ENCODE peak calls at places on chromosome 4, in six cellular contexts. One of them, this sample, is unnamed.

GRCh38 chr4:5635826-5636196 is 72.5 kb downstream of the EVC2 start:
- DNase-seq in NT2/D1: no peak
- DNase-seq in GM12878: no peak
- DNase-seq in HepG2: no peak
- DNase-seq in K562: no peak
- DNase-seq in H1: no peak
- DNase-seq in this sample: no peak

GRCh38 chr4:86496094-86497060 is 97.7 kb upstream of the PTPN13 start:
- DNase-seq in GM12878: no peak
- DNase-seq in H1: no peak
- DNase-seq in HepG2: no peak
- DNase-seq in NT2/D1: no peak
- DNase-seq in K562: peak; percentile 61
- DNase-seq in this sample: peak; percentile 35

GRCh38 chr4:168541608-168541953 is 44.7 kb downstream of the PALLD start:
- DNase-seq in GM12878: no peak
- DNase-seq in K562: no peak
- DNase-seq in NT2/D1: no peak
- DNase-seq in HepG2: no peak
- DNase-seq in H1: no peak
- DNase-seq in this sample: peak; percentile 76

GRCh38 chr4:83852085-83852451 is 316.2 kb downstream of the GPAT3 start:
- DNase-seq in HepG2: peak; percentile 25
- DNase-seq in NT2/D1: no peak
- DNase-seq in GM12878: no peak
- DNase-seq in K562: no peak
- DNase-seq in H1: no peak
- DNase-seq in this sample: peak; percentile 41

GRCh38 chr4:3293410-3294391 is 880 bp downstream of the RGS12 start:
- DNase-seq in GM12878: no peak
- DNase-seq in H1: peak; percentile 58
- DNase-seq in HepG2: no peak
- DNase-seq in NT2/D1: no peak
- DNase-seq in K562: no peak
- DNase-seq in this sample: no peak

GRCh38 chr4:162847945-162848549 is 318.6 kb downstream of the NAF1 start:
- DNase-seq in H1: no peak
- DNase-seq in HepG2: no peak
- DNase-seq in GM12878: no peak
- DNase-seq in K562: no peak
- DNase-seq in NT2/D1: no peak
- DNase-seq in this sample: no peak

GRCh38 chr4:7911044-7911578 is 28.6 kb downstream of the AFAP1 start:
- DNase-seq in H1: no peak
- DNase-seq in HepG2: no peak
- DNase-seq in NT2/D1: peak; percentile 74
- DNase-seq in K562: no peak
- DNase-seq in GM12878: no peak
- DNase-seq in this sample: no peak

GRCh38 chr4:3245676-3246075 is 3.3 kb upstream of the MSANTD1 start:
- DNase-seq in GM12878: no peak
- DNase-seq in HepG2: no peak
- DNase-seq in K562: no peak
- DNase-seq in H1: no peak
- DNase-seq in NT2/D1: no peak
- DNase-seq in this sample: no peak

GRCh38 chr4:187504974-187505797 is 490.4 kb upstream of the ZFP42 start:
- DNase-seq in H1: peak; percentile 45
- DNase-seq in HepG2: no peak
- DNase-seq in NT2/D1: no peak
- DNase-seq in K562: no peak
- DNase-seq in GM12878: no peak
- DNase-seq in this sample: no peak

GRCh38 chr4:22339491-22339890 is 176.4 kb downstream of the ADGRA3 start:
- DNase-seq in H1: no peak
- DNase-seq in K562: no peak
- DNase-seq in GM12878: no peak
- DNase-seq in NT2/D1: no peak
- DNase-seq in HepG2: no peak
- DNase-seq in this sample: no peak

GRCh38 chr4:148090503-148091476 is 351.4 kb downstream of the NR3C2 start:
- DNase-seq in HepG2: no peak
- DNase-seq in GM12878: no peak
- DNase-seq in H1: no peak
- DNase-seq in NT2/D1: no peak
- DNase-seq in K562: no peak
- DNase-seq in this sample: no peak

GRCh38 chr4:133865606-133866327 is 335.8 kb downstream of the PABPC4L start:
- DNase-seq in NT2/D1: peak; percentile 13
- DNase-seq in GM12878: no peak
- DNase-seq in H1: no peak
- DNase-seq in HepG2: peak; percentile 6
- DNase-seq in K562: peak; percentile 4
- DNase-seq in this sample: peak; percentile 75

GRCh38 chr4:48862661-48863060 is 31.8 kb downstream of the OCIAD1 start:
- DNase-seq in GM12878: no peak
- DNase-seq in NT2/D1: no peak
- DNase-seq in H1: no peak
- DNase-seq in HepG2: no peak
- DNase-seq in K562: no peak
- DNase-seq in this sample: no peak

GRCh38 chr4:128661529-128661928 is 148.0 kb upstream of the JADE1 start:
- DNase-seq in GM12878: no peak
- DNase-seq in HepG2: no peak
- DNase-seq in H1: no peak
- DNase-seq in NT2/D1: no peak
- DNase-seq in K562: no peak
- DNase-seq in this sample: no peak

GRCh38 chr4:98646422-98646821 is 12.0 kb downstream of the TSPAN5 start:
- DNase-seq in NT2/D1: no peak
- DNase-seq in HepG2: no peak
- DNase-seq in H1: no peak
- DNase-seq in GM12878: no peak
- DNase-seq in K562: no peak
- DNase-seq in this sample: no peak

GRCh38 chr4:139606600-139607301 is 50.7 kb upstream of the SETD7 start:
- DNase-seq in GM12878: no peak
- DNase-seq in NT2/D1: no peak
- DNase-seq in H1: no peak
- DNase-seq in HepG2: no peak
- DNase-seq in K562: peak; percentile 19
- DNase-seq in this sample: no peak

GRCh38 chr4:101019941-101020401 is 327.4 kb downstream of the PPP3CA start:
- DNase-seq in H1: no peak
- DNase-seq in GM12878: peak; percentile 45
- DNase-seq in HepG2: peak; percentile 25
- DNase-seq in NT2/D1: no peak
- DNase-seq in K562: no peak
- DNase-seq in this sample: peak; percentile 90

GRCh38 chr4:81116571-81116970 is 86.1 kb downstream of the BMP3 start:
- DNase-seq in NT2/D1: no peak
- DNase-seq in HepG2: no peak
- DNase-seq in GM12878: no peak
- DNase-seq in K562: no peak
- DNase-seq in H1: no peak
- DNase-seq in this sample: no peak

GRCh38 chr4:123390846-123391456 is 5.6 kb upstream of the SPRY1 start:
- DNase-seq in NT2/D1: no peak
- DNase-seq in HepG2: no peak
- DNase-seq in GM12878: no peak
- DNase-seq in K562: peak; percentile 20
- DNase-seq in H1: no peak
- DNase-seq in this sample: peak; percentile 4

GRCh38 chr4:15142201-15142600 is 139.9 kb downstream of the CPEB2 start:
- DNase-seq in K562: no peak
- DNase-seq in HepG2: no peak
- DNase-seq in NT2/D1: no peak
- DNase-seq in GM12878: no peak
- DNase-seq in H1: no peak
- DNase-seq in this sample: no peak

GRCh38 chr4:25970241-25970675 is 56.2 kb downstream of the SMIM20 start:
- DNase-seq in H1: no peak
- DNase-seq in GM12878: no peak
- DNase-seq in HepG2: no peak
- DNase-seq in NT2/D1: no peak
- DNase-seq in K562: no peak
- DNase-seq in this sample: no peak

GRCh38 chr4:95288552-95288951 is 260.2 kb downstream of the UNC5C start:
- DNase-seq in HepG2: no peak
- DNase-seq in GM12878: no peak
- DNase-seq in NT2/D1: no peak
- DNase-seq in K562: no peak
- DNase-seq in H1: no peak
- DNase-seq in this sample: no peak

GRCh38 chr4:151921371-151921770 is 160.6 kb upstream of the GATB start:
- DNase-seq in GM12878: no peak
- DNase-seq in HepG2: no peak
- DNase-seq in NT2/D1: no peak
- DNase-seq in K562: no peak
- DNase-seq in H1: no peak
- DNase-seq in this sample: no peak

GRCh38 chr4:173766231-173766630 is 236.2 kb upstream of the HAND2 start:
- DNase-seq in NT2/D1: no peak
- DNase-seq in K562: no peak
- DNase-seq in GM12878: no peak
- DNase-seq in HepG2: no peak
- DNase-seq in H1: no peak
- DNase-seq in this sample: no peak

GRCh38 chr4:144338148-144338547 is 197.6 kb upstream of the GYPA start:
- DNase-seq in K562: no peak
- DNase-seq in NT2/D1: no peak
- DNase-seq in H1: no peak
- DNase-seq in HepG2: no peak
- DNase-seq in GM12878: no peak
- DNase-seq in this sample: no peak

GRCh38 chr4:3285558-3286334 is 7.1 kb upstream of the RGS12 start:
- DNase-seq in HepG2: peak; percentile 56
- DNase-seq in NT2/D1: no peak
- DNase-seq in K562: no peak
- DNase-seq in H1: peak; percentile 46
- DNase-seq in GM12878: no peak
- DNase-seq in this sample: no peak

GRCh38 chr4:158442736-158443135 is 78.9 kb upstream of the RXFP1 start:
- DNase-seq in GM12878: no peak
- DNase-seq in HepG2: no peak
- DNase-seq in H1: no peak
- DNase-seq in K562: no peak
- DNase-seq in NT2/D1: no peak
- DNase-seq in this sample: no peak

GRCh38 chr4:78167510-78167909 is 110.4 kb downstream of the FRAS1 start:
- DNase-seq in NT2/D1: no peak
- DNase-seq in GM12878: no peak
- DNase-seq in K562: no peak
- DNase-seq in HepG2: peak; percentile 54
- DNase-seq in H1: no peak
- DNase-seq in this sample: no peak

GRCh38 chr4:78166582-78166981 is 109.5 kb downstream of the FRAS1 start:
- DNase-seq in HepG2: no peak
- DNase-seq in NT2/D1: no peak
- DNase-seq in H1: no peak
- DNase-seq in GM12878: no peak
- DNase-seq in K562: no peak
- DNase-seq in this sample: no peak

GRCh38 chr4:78171482-78171881 is 114.4 kb downstream of the FRAS1 start:
- DNase-seq in NT2/D1: no peak
- DNase-seq in H1: no peak
- DNase-seq in HepG2: no peak
- DNase-seq in K562: no peak
- DNase-seq in GM12878: no peak
- DNase-seq in this sample: no peak

GRCh38 chr4:78168029-78168428 is 110.9 kb downstream of the FRAS1 start:
- DNase-seq in K562: no peak
- DNase-seq in NT2/D1: no peak
- DNase-seq in GM12878: no peak
- DNase-seq in H1: no peak
- DNase-seq in HepG2: peak; percentile 39
- DNase-seq in this sample: no peak

GRCh38 chr4:78169728-78170127 is 112.6 kb downstream of the FRAS1 start:
- DNase-seq in GM12878: no peak
- DNase-seq in H1: no peak
- DNase-seq in K562: no peak
- DNase-seq in HepG2: no peak
- DNase-seq in NT2/D1: no peak
- DNase-seq in this sample: no peak
- TF ChIP-seq ZNF274 in GM12878: no peak
- TF ChIP-seq ZNF274 in H1: no peak
- TF ChIP-seq ZNF274 in K562: no peak
- TF ChIP-seq ZNF274 in HepG2: no peak
- TF ChIP-seq ZNF274 in NT2/D1: no peak
- TF ChIP-seq ZNF274 in this sample: no peak

GRCh38 chr4:114180481-114180880 is 201.0 kb upstream of the ARSJ start:
- DNase-seq in HepG2: peak; percentile 25
- DNase-seq in K562: no peak
- DNase-seq in GM12878: no peak
- DNase-seq in NT2/D1: peak; percentile 39
- DNase-seq in H1: peak; percentile 61
- DNase-seq in this sample: peak; percentile 47

GRCh38 chr4:114173968-114174367 is 194.5 kb upstream of the ARSJ start:
- DNase-seq in NT2/D1: no peak
- DNase-seq in H1: no peak
- DNase-seq in K562: no peak
- DNase-seq in HepG2: no peak
- DNase-seq in GM12878: no peak
- DNase-seq in this sample: no peak

GRCh38 chr4:114178392-114178791 is 198.9 kb upstream of the ARSJ start:
- DNase-seq in GM12878: no peak
- DNase-seq in HepG2: no peak
- DNase-seq in H1: no peak
- DNase-seq in NT2/D1: no peak
- DNase-seq in K562: no peak
- DNase-seq in this sample: no peak
- TF ChIP-seq ZNF274 in GM12878: no peak
- TF ChIP-seq ZNF274 in HepG2: no peak
- TF ChIP-seq ZNF274 in H1: no peak
- TF ChIP-seq ZNF274 in NT2/D1: no peak
- TF ChIP-seq ZNF274 in K562: no peak
- TF ChIP-seq ZNF274 in this sample: no peak

GRCh38 chr4:186266699-186267467 is 894 bp downstream of the F11 start:
- DNase-seq in GM12878: no peak
- DNase-seq in H1: no peak
- DNase-seq in HepG2: peak; percentile 58
- DNase-seq in K562: no peak
- DNase-seq in NT2/D1: no peak
- DNase-seq in this sample: no peak
- TF ChIP-seq ZNF274 in GM12878: no peak
- TF ChIP-seq ZNF274 in H1: no peak
- TF ChIP-seq ZNF274 in HepG2: no peak
- TF ChIP-seq ZNF274 in K562: no peak
- TF ChIP-seq ZNF274 in NT2/D1: no peak
- TF ChIP-seq ZNF274 in this sample: no peak

GRCh38 chr4:108097990-108098553 is 70.7 kb downstream of the LEF1 start:
- DNase-seq in NT2/D1: no peak
- DNase-seq in K562: no peak
- DNase-seq in HepG2: peak; percentile 3
- DNase-seq in GM12878: no peak
- DNase-seq in H1: no peak
- DNase-seq in this sample: no peak
- TF ChIP-seq ZNF274 in NT2/D1: no peak
- TF ChIP-seq ZNF274 in K562: no peak
- TF ChIP-seq ZNF274 in HepG2: no peak
- TF ChIP-seq ZNF274 in GM12878: no peak
- TF ChIP-seq ZNF274 in H1: no peak
- TF ChIP-seq ZNF274 in this sample: no peak

This sample was measured in HCT116.